ENCODE peak calls at places on chromosomes 13 and 19, in nine cellular contexts. One of them, this sample, is unnamed.

GRCh38 chr13:75173457-75174356 is 308.3 kb downstream of the TBC1D4 start:
- DNase-seq in AG04450: no peak
- DNase-seq in BJ: no peak
- DNase-seq in pancreas: no peak
- DNase-seq in AG04449: no peak
- DNase-seq in heart right ventricle: no peak
- DNase-seq in IMR-90: no peak
- DNase-seq in RWPE2: no peak
- DNase-seq in lung: no peak
- DNase-seq in this sample: no peak

GRCh38 chr13:30880756-30881155 is 25.3 kb upstream of the MEDAG start:
- DNase-seq in AG04450: peak; percentile 81
- DNase-seq in BJ: peak; percentile 79
- DNase-seq in pancreas: no peak
- DNase-seq in AG04449: peak; percentile 82
- DNase-seq in heart right ventricle: no peak
- DNase-seq in IMR-90: peak; percentile 97
- DNase-seq in RWPE2: no peak
- DNase-seq in lung: no peak
- DNase-seq in this sample: no peak

GRCh38 chr19:28701491-28701890 is 511.5 kb downstream of the UQCRFS1 start:
- DNase-seq in AG04450: no peak
- DNase-seq in BJ: peak; percentile 84
- DNase-seq in pancreas: no peak
- DNase-seq in AG04449: peak; percentile 28
- DNase-seq in heart right ventricle: no peak
- DNase-seq in IMR-90: no peak
- DNase-seq in RWPE2: no peak
- DNase-seq in lung: no peak
- DNase-seq in this sample: no peak

GRCh38 chr13:50309200-50309848 is 294.1 kb downstream of the KCNRG start:
- DNase-seq in AG04450: no peak
- DNase-seq in BJ: no peak
- DNase-seq in pancreas: no peak
- DNase-seq in AG04449: no peak
- DNase-seq in heart right ventricle: no peak
- DNase-seq in IMR-90: no peak
- DNase-seq in RWPE2: no peak
- DNase-seq in lung: no peak
- DNase-seq in this sample: no peak

GRCh38 chr13:19927117-19927734 is 31.3 kb upstream of the ZMYM2 start:
- DNase-seq in AG04450: no peak
- DNase-seq in BJ: peak; percentile 9
- DNase-seq in pancreas: no peak
- DNase-seq in AG04449: no peak
- DNase-seq in heart right ventricle: no peak
- DNase-seq in IMR-90: peak; percentile 31
- DNase-seq in RWPE2: no peak
- DNase-seq in lung: no peak
- DNase-seq in this sample: no peak

GRCh38 chr19:6718741-6719539 is 1.5 kb downstream of the C3 start:
- DNase-seq in AG04450: no peak
- DNase-seq in BJ: no peak
- DNase-seq in pancreas: no peak
- DNase-seq in AG04449: no peak
- DNase-seq in heart right ventricle: no peak
- DNase-seq in IMR-90: no peak
- DNase-seq in RWPE2: no peak
- DNase-seq in lung: peak; percentile 75
- DNase-seq in this sample: no peak

GRCh38 chr13:39556856-39557255 is 46.1 kb downstream of the LHFPL6 start:
- DNase-seq in AG04450: no peak
- DNase-seq in BJ: no peak
- DNase-seq in pancreas: no peak
- DNase-seq in AG04449: no peak
- DNase-seq in heart right ventricle: no peak
- DNase-seq in IMR-90: no peak
- DNase-seq in RWPE2: no peak
- DNase-seq in lung: no peak
- DNase-seq in this sample: no peak

GRCh38 chr19:3324405-3324856 is 42.0 kb upstream of the NFIC start:
- DNase-seq in AG04450: no peak
- DNase-seq in BJ: no peak
- DNase-seq in pancreas: no peak
- DNase-seq in AG04449: no peak
- DNase-seq in heart right ventricle: no peak
- DNase-seq in IMR-90: no peak
- DNase-seq in RWPE2: no peak
- DNase-seq in lung: peak; percentile 72
- DNase-seq in this sample: no peak

GRCh38 chr13:79141082-79141481 is 265.0 kb downstream of the RBM26 start:
- DNase-seq in AG04450: no peak
- DNase-seq in BJ: no peak
- DNase-seq in pancreas: no peak
- DNase-seq in AG04449: no peak
- DNase-seq in heart right ventricle: no peak
- DNase-seq in IMR-90: no peak
- DNase-seq in RWPE2: no peak
- DNase-seq in lung: no peak
- DNase-seq in this sample: no peak

GRCh38 chr19:3692141-3693029 is 7.9 kb downstream of the PIP5K1C start:
- DNase-seq in AG04450: no peak
- DNase-seq in BJ: no peak
- DNase-seq in pancreas: no peak
- DNase-seq in AG04449: no peak
- DNase-seq in heart right ventricle: no peak
- DNase-seq in IMR-90: no peak
- DNase-seq in RWPE2: no peak
- DNase-seq in lung: no peak
- DNase-seq in this sample: no peak

GRCh38 chr19:38653028-38653571 is 5.7 kb downstream of the ACTN4 start:
- DNase-seq in AG04450: no peak
- DNase-seq in BJ: no peak
- DNase-seq in pancreas: peak; percentile 52
- DNase-seq in AG04449: no peak
- DNase-seq in heart right ventricle: no peak
- DNase-seq in IMR-90: peak; percentile 51
- DNase-seq in RWPE2: no peak
- DNase-seq in lung: no peak
- DNase-seq in this sample: no peak

GRCh38 chr19:294341-294818 is 3.2 kb upstream of the PLPP2 start:
- DNase-seq in AG04450: no peak
- DNase-seq in BJ: no peak
- DNase-seq in pancreas: no peak
- DNase-seq in AG04449: no peak
- DNase-seq in heart right ventricle: no peak
- DNase-seq in IMR-90: peak; percentile 8
- DNase-seq in RWPE2: no peak
- DNase-seq in lung: no peak
- DNase-seq in this sample: no peak

GRCh38 chr13:26022538-26023292 is 29.1 kb downstream of the SHISA2 start:
- DNase-seq in AG04450: no peak
- DNase-seq in BJ: peak; percentile 34
- DNase-seq in pancreas: peak; percentile 62
- DNase-seq in AG04449: no peak
- DNase-seq in heart right ventricle: peak; percentile 77
- DNase-seq in IMR-90: peak; percentile 47
- DNase-seq in RWPE2: no peak
- DNase-seq in lung: peak; percentile 85
- DNase-seq in this sample: no peak

GRCh38 chr13:111280226-111280625 is 40.2 kb upstream of the TEX29 start:
- DNase-seq in AG04450: no peak
- DNase-seq in BJ: no peak
- DNase-seq in pancreas: no peak
- DNase-seq in AG04449: no peak
- DNase-seq in heart right ventricle: no peak
- DNase-seq in IMR-90: no peak
- DNase-seq in RWPE2: no peak
- DNase-seq in lung: peak; percentile 5
- DNase-seq in this sample: no peak

GRCh38 chr19:40799558-40800338 is 757 bp downstream of the EGLN2 start:
- DNase-seq in AG04450: no peak
- DNase-seq in BJ: no peak
- DNase-seq in pancreas: peak; percentile 39
- DNase-seq in AG04449: no peak
- DNase-seq in heart right ventricle: peak; percentile 80
- DNase-seq in IMR-90: no peak
- DNase-seq in RWPE2: no peak
- DNase-seq in lung: peak; percentile 63
- DNase-seq in this sample: no peak

GRCh38 chr13:76992548-76993001 is 694 bp downstream of the CLN5 start:
- DNase-seq in AG04450: no peak
- DNase-seq in BJ: no peak
- DNase-seq in pancreas: peak; percentile 16
- DNase-seq in AG04449: no peak
- DNase-seq in heart right ventricle: peak; percentile 16
- DNase-seq in IMR-90: peak; percentile 23
- DNase-seq in RWPE2: no peak
- DNase-seq in lung: no peak
- DNase-seq in this sample: no peak

GRCh38 chr13:114130708-114131580 is 1.5 kb downstream of the RASA3 start:
- DNase-seq in AG04450: peak; percentile 59
- DNase-seq in BJ: peak; percentile 58
- DNase-seq in pancreas: peak; percentile 44
- DNase-seq in AG04449: no peak
- DNase-seq in heart right ventricle: peak; percentile 53
- DNase-seq in IMR-90: peak; percentile 91
- DNase-seq in RWPE2: no peak
- DNase-seq in lung: no peak
- DNase-seq in this sample: no peak
- H3K4me3 ChIP-seq in AG04450: peak overlapping the region; percentile 93
- H3K4me3 ChIP-seq in BJ: peak overlapping the region; percentile 98
- H3K4me3 ChIP-seq in pancreas: peak overlapping the region; percentile 88
- H3K4me3 ChIP-seq in AG04449: peak overlapping the region; percentile 89
- H3K4me3 ChIP-seq in heart right ventricle: peak overlapping the region; percentile 93
- H3K4me3 ChIP-seq in IMR-90: peak overlapping the region; percentile 93
- H3K4me3 ChIP-seq in RWPE2: peak overlapping the region; percentile 85
- H3K4me3 ChIP-seq in lung: peak overlapping the region; percentile 74
- H3K4me3 ChIP-seq in this sample: peak overlapping the region; percentile 75

DNA sequence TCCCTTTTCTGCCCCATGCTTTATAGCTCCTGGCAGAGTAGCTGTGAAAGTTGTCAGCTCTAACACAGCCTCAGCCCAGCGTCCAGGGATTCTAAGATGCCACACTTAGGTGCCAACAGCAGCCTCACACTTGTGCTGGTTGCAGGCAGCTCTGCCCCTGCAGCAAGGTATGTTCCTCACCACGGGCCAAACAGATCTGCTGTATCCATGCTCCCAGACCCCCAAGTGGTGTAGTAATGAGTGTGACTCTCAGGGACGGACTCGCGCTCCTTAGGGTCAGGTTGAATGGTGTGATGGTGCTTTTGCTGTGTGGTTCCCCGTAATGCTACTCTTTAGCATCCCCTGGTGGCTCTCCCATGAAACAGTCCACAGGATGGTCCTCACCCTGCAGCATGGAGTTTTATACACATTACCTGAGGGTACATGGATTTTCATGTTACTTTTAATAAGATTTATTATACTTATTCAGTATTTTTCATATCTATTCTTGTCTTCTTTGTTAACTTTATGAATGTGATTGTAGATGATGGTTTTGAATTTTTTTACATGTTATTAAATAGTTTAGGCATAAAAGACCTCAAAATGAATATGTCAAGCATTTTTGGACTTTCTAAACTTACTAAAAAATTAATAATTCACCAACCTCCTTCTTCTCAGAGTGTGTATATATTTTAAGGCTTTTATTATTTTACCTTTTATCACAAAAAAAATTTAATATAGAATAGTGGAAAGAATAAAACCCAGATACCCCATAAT is 232.5 kb downstream of the SLC7A1 start:
- DNase-seq in AG04450: peak; percentile 4
- DNase-seq in BJ: no peak
- DNase-seq in pancreas: peak; percentile 15
- DNase-seq in AG04449: no peak
- DNase-seq in heart right ventricle: peak; percentile 24
- DNase-seq in IMR-90: peak; percentile 44
- DNase-seq in RWPE2: no peak
- DNase-seq in lung: no peak
- DNase-seq in this sample: peak; percentile 6
- TF ChIP-seq CTCF in AG04450: peak; percentile 97
- TF ChIP-seq CTCF in BJ: peak; percentile 96
- TF ChIP-seq CTCF in pancreas: peak; percentile 71
- TF ChIP-seq CTCF in AG04449: peak; percentile 94
- TF ChIP-seq CTCF in heart right ventricle: peak; percentile 54
- TF ChIP-seq CTCF in IMR-90: peak; percentile 73
- TF ChIP-seq CTCF in RWPE2: peak; percentile 81
- TF ChIP-seq CTCF in lung: peak; percentile 50
- TF ChIP-seq CTCF in this sample: peak; percentile 98

GRCh38 chr19:19530423-19530804 is 1.7 kb downstream of the YJEFN3 start:
- DNase-seq in AG04450: no peak
- DNase-seq in BJ: no peak
- DNase-seq in pancreas: no peak
- DNase-seq in AG04449: no peak
- DNase-seq in heart right ventricle: no peak
- DNase-seq in IMR-90: peak; percentile 36
- DNase-seq in RWPE2: no peak
- DNase-seq in lung: no peak
- DNase-seq in this sample: no peak
- H3K4me3 ChIP-seq in AG04450: no peak overlapping the region
- H3K4me3 ChIP-seq in BJ: no peak overlapping the region
- H3K4me3 ChIP-seq in pancreas: no peak overlapping the region
- H3K4me3 ChIP-seq in AG04449: no peak overlapping the region
- H3K4me3 ChIP-seq in heart right ventricle: no peak overlapping the region
- H3K4me3 ChIP-seq in IMR-90: no peak overlapping the region
- H3K4me3 ChIP-seq in RWPE2: no peak overlapping the region
- H3K4me3 ChIP-seq in lung: no peak overlapping the region
- H3K4me3 ChIP-seq in this sample: no peak overlapping the region

GRCh38 chr13:98187862-98188261 is 10.8 kb upstream of the RNF113B start:
- DNase-seq in AG04450: no peak
- DNase-seq in BJ: no peak
- DNase-seq in pancreas: no peak
- DNase-seq in AG04449: no peak
- DNase-seq in heart right ventricle: no peak
- DNase-seq in IMR-90: no peak
- DNase-seq in RWPE2: no peak
- DNase-seq in lung: no peak
- DNase-seq in this sample: no peak

GRCh38 chr13:98192008-98192407 is 14.9 kb upstream of the RNF113B start:
- DNase-seq in AG04450: no peak
- DNase-seq in BJ: no peak
- DNase-seq in pancreas: no peak
- DNase-seq in AG04449: no peak
- DNase-seq in heart right ventricle: no peak
- DNase-seq in IMR-90: no peak
- DNase-seq in RWPE2: no peak
- DNase-seq in lung: no peak
- DNase-seq in this sample: no peak

GRCh38 chr13:98190889-98191444 is 13.9 kb upstream of the RNF113B start:
- DNase-seq in AG04450: no peak
- DNase-seq in BJ: no peak
- DNase-seq in pancreas: no peak
- DNase-seq in AG04449: no peak
- DNase-seq in heart right ventricle: no peak
- DNase-seq in IMR-90: no peak
- DNase-seq in RWPE2: no peak
- DNase-seq in lung: no peak
- DNase-seq in this sample: no peak

GRCh38 chr13:98188544-98189166 is 11.6 kb upstream of the RNF113B start:
- DNase-seq in AG04450: no peak
- DNase-seq in BJ: no peak
- DNase-seq in pancreas: no peak
- DNase-seq in AG04449: no peak
- DNase-seq in heart right ventricle: no peak
- DNase-seq in IMR-90: no peak
- DNase-seq in RWPE2: no peak
- DNase-seq in lung: no peak
- DNase-seq in this sample: no peak

GRCh38 chr13:98189841-98190505 is 12.9 kb upstream of the RNF113B start:
- DNase-seq in AG04450: no peak
- DNase-seq in BJ: no peak
- DNase-seq in pancreas: no peak
- DNase-seq in AG04449: no peak
- DNase-seq in heart right ventricle: peak; percentile 55
- DNase-seq in IMR-90: no peak
- DNase-seq in RWPE2: no peak
- DNase-seq in lung: no peak
- DNase-seq in this sample: no peak
- TF ChIP-seq CTCF in AG04450: no peak
- TF ChIP-seq CTCF in BJ: no peak
- TF ChIP-seq CTCF in pancreas: no peak
- TF ChIP-seq CTCF in AG04449: no peak
- TF ChIP-seq CTCF in heart right ventricle: no peak
- TF ChIP-seq CTCF in IMR-90: no peak
- TF ChIP-seq CTCF in RWPE2: no peak
- TF ChIP-seq CTCF in lung: no peak
- TF ChIP-seq CTCF in this sample: peak; percentile 23

This sample was measured in retinal pigment epithelial cell.